ENCODE peak calls at places on chromosome 12, in five cellular contexts. One of them, this sample, is unnamed. For H3K4me1, the result is how much of the 10 kb centered on the place peaks cover.

GRCh38 chr12:88763536-88764100 is 183.3 kb upstream of the KITLG start:
- DNase-seq in HepG2: no peak
- DNase-seq in HCT116: no peak
- DNase-seq in K562: no peak
- DNase-seq in GM12878: no peak
- DNase-seq in this sample: no peak

GRCh38 chr12:104177663-104178501 is 37.7 kb upstream of the TXNRD1 start:
- DNase-seq in HepG2: peak
- DNase-seq in HCT116: peak
- DNase-seq in GM12878: no peak
- DNase-seq in K562: peak
- DNase-seq in this sample: no peak

GRCh38 chr12:65464930-65465329 is 186.4 kb downstream of the MSRB3 start:
- DNase-seq in GM12878: no peak
- DNase-seq in HCT116: no peak
- DNase-seq in K562: no peak
- DNase-seq in HepG2: no peak
- DNase-seq in this sample: no peak

GRCh38 chr12:52155048-52155868 is 36.6 kb downstream of the KRT80 start:
- DNase-seq in GM12878: no peak
- DNase-seq in HCT116: no peak
- DNase-seq in K562: no peak
- DNase-seq in HepG2: no peak
- DNase-seq in this sample: no peak

GRCh38 chr12:31272607-31273225 is 53.2 kb downstream of the SINHCAF start:
- DNase-seq in HepG2: no peak
- DNase-seq in K562: no peak
- DNase-seq in HCT116: no peak
- DNase-seq in GM12878: no peak
- DNase-seq in this sample: no peak

GRCh38 chr12:96502477-96502876 is 13.1 kb downstream of the CFAP54 start:
- DNase-seq in HepG2: no peak
- DNase-seq in K562: no peak
- DNase-seq in HCT116: no peak
- DNase-seq in GM12878: peak
- DNase-seq in this sample: no peak

GRCh38 chr12:132286912-132287311 is 42.5 kb downstream of the GALNT9 start:
- DNase-seq in HCT116: peak
- DNase-seq in HepG2: peak
- DNase-seq in K562: peak
- DNase-seq in GM12878: no peak
- DNase-seq in this sample: no peak

GRCh38 chr12:132804426-132804861 is 24.2 kb downstream of the GOLGA3 start:
- DNase-seq in GM12878: no peak
- DNase-seq in HCT116: no peak
- DNase-seq in HepG2: no peak
- DNase-seq in K562: peak
- DNase-seq in this sample: no peak

GRCh38 chr12:132560831-132561783 is 49.3 kb downstream of the LRCOL1 start:
- DNase-seq in K562: peak
- DNase-seq in HepG2: peak
- DNase-seq in HCT116: peak
- DNase-seq in GM12878: peak
- DNase-seq in this sample: peak

GRCh38 chr12:1939745-1940607 is 21.5 kb upstream of the CACNA2D4 start:
- DNase-seq in K562: peak
- DNase-seq in HCT116: peak
- DNase-seq in HepG2: peak
- DNase-seq in GM12878: peak
- DNase-seq in this sample: peak

GRCh38 chr12:116879509-116880212 is 1.6 kb downstream of the HRK start:
- DNase-seq in HepG2: no peak
- DNase-seq in HCT116: no peak
- DNase-seq in K562: no peak
- DNase-seq in GM12878: no peak
- DNase-seq in this sample: no peak

GRCh38 chr12:53231859-53232640 is at the start of gene RARG:
- DNase-seq in GM12878: no peak
- DNase-seq in K562: peak
- DNase-seq in HepG2: no peak
- DNase-seq in HCT116: no peak
- DNase-seq in this sample: no peak

GRCh38 chr12:49017764-49018281 is 753 bp downstream of the PRKAG1 start:
- DNase-seq in GM12878: no peak
- DNase-seq in K562: no peak
- DNase-seq in HepG2: peak
- DNase-seq in HCT116: no peak
- DNase-seq in this sample: no peak

GRCh38 chr12:62640910-62641448 is 174.4 kb downstream of the MON2 start:
- DNase-seq in HCT116: no peak
- DNase-seq in HepG2: no peak
- DNase-seq in GM12878: peak
- DNase-seq in K562: no peak
- DNase-seq in this sample: no peak

GRCh38 chr12:113788020-113788856 is 177.9 kb downstream of the RBM19 start:
- DNase-seq in K562: no peak
- DNase-seq in GM12878: no peak
- DNase-seq in HepG2: no peak
- DNase-seq in HCT116: no peak
- DNase-seq in this sample: no peak

GRCh38 chr12:9750276-9751203 is 10.2 kb downstream of the CD69 start:
- DNase-seq in K562: peak
- DNase-seq in HepG2: peak
- DNase-seq in GM12878: no peak
- DNase-seq in HCT116: peak
- DNase-seq in this sample: peak

GRCh38 chr12:27560126-27560525 is 36.1 kb downstream of the PPFIBP1 start:
- DNase-seq in HCT116: no peak
- DNase-seq in K562: no peak
- DNase-seq in GM12878: no peak
- DNase-seq in HepG2: no peak
- DNase-seq in this sample: no peak

GRCh38 chr12:27552886-27553560 is 29.0 kb downstream of the PPFIBP1 start:
- DNase-seq in HepG2: peak
- DNase-seq in K562: no peak
- DNase-seq in HCT116: no peak
- DNase-seq in GM12878: no peak
- DNase-seq in this sample: no peak

GRCh38 chr12:38543151-38543550 is 226.6 kb downstream of the ALG10B start:
- DNase-seq in HepG2: no peak
- DNase-seq in K562: no peak
- DNase-seq in GM12878: no peak
- DNase-seq in HCT116: no peak
- DNase-seq in this sample: no peak

GRCh38 chr12:65122661-65123060 is 1.6 kb upstream of the WIF1 start:
- DNase-seq in GM12878: no peak
- DNase-seq in HCT116: no peak
- DNase-seq in K562: no peak
- DNase-seq in HepG2: no peak
- DNase-seq in this sample: no peak

GRCh38 chr12:1115471-1116242 is 124.6 kb downstream of the ERC1 start:
- DNase-seq in GM12878: no peak
- DNase-seq in K562: no peak
- DNase-seq in HepG2: no peak
- DNase-seq in HCT116: peak
- DNase-seq in this sample: no peak

GRCh38 chr12:32501835-32502333 is 102.5 kb downstream of the FGD4 start:
- DNase-seq in HepG2: peak
- DNase-seq in K562: no peak
- DNase-seq in HCT116: no peak
- DNase-seq in GM12878: no peak
- DNase-seq in this sample: peak

DNA sequence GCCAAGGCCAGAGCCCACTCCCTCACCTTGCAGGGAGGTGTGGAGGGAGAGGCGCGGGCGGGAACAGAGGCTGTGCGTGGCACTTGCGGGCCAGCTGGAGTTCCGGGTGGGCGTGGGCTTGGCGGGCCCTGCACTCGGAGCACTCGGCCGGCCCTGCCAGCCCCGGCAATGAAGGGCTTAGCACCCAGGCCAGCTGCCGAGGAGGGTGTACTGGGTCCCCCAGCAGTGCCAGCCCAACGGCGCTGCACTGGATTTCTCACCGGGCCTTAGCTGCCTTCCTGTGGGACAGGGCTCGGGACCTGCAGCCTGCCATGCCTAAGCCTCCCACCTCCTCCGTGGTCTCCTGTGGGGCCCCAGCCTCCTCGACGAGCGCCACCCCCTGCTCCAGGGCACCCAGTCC is 107.5 kb downstream of the FAR2 start:
- DNase-seq in HepG2: no peak
- DNase-seq in HCT116: no peak
- DNase-seq in GM12878: no peak
- DNase-seq in K562: no peak
- DNase-seq in this sample: no peak
- H3K9ac ChIP-seq in HepG2: no peak
- H3K9ac ChIP-seq in HCT116: no peak
- H3K9ac ChIP-seq in GM12878: no peak
- H3K9ac ChIP-seq in K562: no peak
- H3K9ac ChIP-seq in this sample: no peak

GRCh38 chr12:16166563-16167470 is 110.7 kb downstream of the SLC15A5 start:
- DNase-seq in HCT116: no peak
- DNase-seq in HepG2: no peak
- DNase-seq in K562: no peak
- DNase-seq in GM12878: no peak
- DNase-seq in this sample: no peak

GRCh38 chr12:16171348-16171747 is 106.1 kb downstream of the SLC15A5 start:
- DNase-seq in HepG2: no peak
- DNase-seq in GM12878: no peak
- DNase-seq in HCT116: no peak
- DNase-seq in K562: no peak
- DNase-seq in this sample: no peak

GRCh38 chr12:16163891-16164290 is 113.6 kb downstream of the SLC15A5 start:
- DNase-seq in GM12878: no peak
- DNase-seq in HCT116: no peak
- DNase-seq in K562: no peak
- DNase-seq in HepG2: no peak
- DNase-seq in this sample: no peak

GRCh38 chr12:16165506-16165905 is 112.0 kb downstream of the SLC15A5 start:
- DNase-seq in HepG2: peak
- DNase-seq in GM12878: no peak
- DNase-seq in HCT116: peak
- DNase-seq in K562: no peak
- DNase-seq in this sample: peak

GRCh38 chr12:16168078-16168477 is 109.4 kb downstream of the SLC15A5 start:
- DNase-seq in GM12878: no peak
- DNase-seq in HCT116: no peak
- DNase-seq in K562: no peak
- DNase-seq in HepG2: no peak
- DNase-seq in this sample: no peak
- TF ChIP-seq ZNF274 in GM12878: no peak
- TF ChIP-seq ZNF274 in HCT116: no peak
- TF ChIP-seq ZNF274 in K562: no peak
- TF ChIP-seq ZNF274 in HepG2: no peak
- TF ChIP-seq ZNF274 in this sample: no peak

DNA sequence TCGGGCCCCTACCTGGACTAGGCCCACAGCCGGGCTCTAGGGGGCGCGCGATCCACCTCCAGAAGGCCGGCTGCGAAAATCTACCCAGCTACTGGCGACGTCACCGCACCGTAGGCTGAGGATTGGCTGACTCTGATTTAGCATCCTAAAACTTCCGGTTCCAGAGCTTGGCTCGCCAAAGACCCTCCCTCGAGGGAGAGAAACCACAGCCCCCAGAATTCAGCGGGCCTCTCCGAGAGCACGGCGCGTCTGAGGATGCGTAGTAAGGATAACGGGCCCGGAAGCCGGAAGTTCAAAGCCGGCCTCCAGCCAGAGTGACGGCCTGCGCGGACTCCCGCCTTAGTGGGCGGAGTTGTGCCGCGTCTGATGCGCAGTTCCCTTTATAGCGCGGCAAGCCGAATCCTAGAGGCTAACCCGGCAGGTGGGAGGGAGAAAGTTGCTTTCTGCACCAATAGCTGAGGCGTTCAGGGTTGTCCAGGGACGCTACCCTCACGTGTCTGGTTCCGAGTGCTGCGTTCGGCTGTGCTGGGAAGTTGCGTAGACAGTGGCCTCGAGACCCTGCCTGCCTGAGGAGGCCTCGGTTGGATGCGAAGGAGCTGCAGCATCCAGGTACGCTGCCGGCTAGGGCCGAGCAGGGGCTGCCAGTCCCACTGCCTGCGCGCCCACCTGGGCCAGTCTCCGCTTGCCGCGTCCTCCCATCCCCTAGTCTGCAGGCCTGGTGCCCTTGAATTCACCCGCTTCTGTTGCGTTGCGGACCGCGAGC is at the start of gene COX14:
- DNase-seq in HCT116: peak
- DNase-seq in K562: peak
- DNase-seq in HepG2: peak
- DNase-seq in GM12878: peak
- DNase-seq in this sample: peak
- H3K4me1 ChIP-seq in HCT116: under half
- H3K4me1 ChIP-seq in K562: under half
- H3K4me1 ChIP-seq in HepG2: half or more
- H3K4me1 ChIP-seq in GM12878: under half
- H3K4me1 ChIP-seq in this sample: under half

GRCh38 chr12:108599541-108599940 is 1.7 kb upstream of the TMEM119 start:
- DNase-seq in HepG2: no peak
- DNase-seq in K562: no peak
- DNase-seq in HCT116: no peak
- DNase-seq in GM12878: no peak
- DNase-seq in this sample: no peak

GRCh38 chr12:108597559-108598471 is at the start of gene TMEM119:
- DNase-seq in GM12878: no peak
- DNase-seq in HepG2: no peak
- DNase-seq in HCT116: no peak
- DNase-seq in K562: peak
- DNase-seq in this sample: no peak

GRCh38 chr12:108599948-108600701 is 2.2 kb upstream of the TMEM119 start:
- DNase-seq in GM12878: no peak
- DNase-seq in HCT116: no peak
- DNase-seq in K562: no peak
- DNase-seq in HepG2: no peak
- DNase-seq in this sample: no peak

GRCh38 chr12:108596854-108597558 is 878 bp downstream of the TMEM119 start:
- DNase-seq in GM12878: no peak
- DNase-seq in K562: no peak
- DNase-seq in HCT116: no peak
- DNase-seq in HepG2: no peak
- DNase-seq in this sample: no peak

DNA sequence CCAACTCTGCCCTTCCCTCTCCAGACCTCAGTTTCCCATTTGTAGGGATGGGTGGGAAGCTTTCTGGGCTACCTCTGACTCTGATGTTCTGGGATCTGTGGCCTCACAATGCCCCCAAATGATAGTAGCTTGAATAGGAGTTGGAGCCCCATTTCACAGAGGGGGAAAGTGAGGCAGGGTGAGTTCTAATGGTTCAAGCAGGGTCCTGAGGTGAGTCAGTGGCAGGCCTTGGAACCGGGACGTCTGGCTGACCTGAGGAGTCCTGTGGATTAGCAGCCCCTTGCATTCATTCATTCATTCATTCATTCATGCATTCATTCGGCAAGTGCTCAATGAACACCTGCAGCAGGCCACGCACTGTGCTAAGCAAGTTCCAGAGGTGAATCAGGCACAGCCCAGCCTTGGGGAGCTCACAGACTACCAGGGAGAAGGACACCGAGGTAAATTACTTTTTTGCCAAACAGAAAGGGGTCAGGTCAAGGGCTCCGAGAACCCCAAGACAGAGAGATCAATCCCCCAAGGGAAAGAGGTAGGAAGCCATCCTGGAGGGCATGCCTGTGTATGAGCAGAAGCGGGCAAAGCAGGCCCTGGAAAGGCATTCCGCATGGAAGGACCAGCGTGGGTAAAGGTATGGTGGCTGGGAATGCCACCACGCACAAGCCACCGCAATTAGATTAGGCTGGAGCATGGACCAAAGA is 818 bp upstream of the TMEM119 start:
- DNase-seq in K562: no peak
- DNase-seq in HepG2: no peak
- DNase-seq in HCT116: no peak
- DNase-seq in GM12878: no peak
- DNase-seq in this sample: no peak
- H3K9ac ChIP-seq in K562: peak
- H3K9ac ChIP-seq in HepG2: no peak
- H3K9ac ChIP-seq in HCT116: no peak
- H3K9ac ChIP-seq in GM12878: no peak
- H3K9ac ChIP-seq in this sample: no peak

This sample was measured in NT2/D1.